ENCODE peak calls at places on chromosomes 2 and 18, in eight cellular contexts. U, V, W, D, T, H, K and R are unnamed samples.

GRCh38 chr2:212227755-212228154 is 310.8 kb downstream of the ERBB4 start:
- DNase-seq in U (no peak), V (peak; percentile 59), W (no peak), D (no peak), T (peak; percentile 3), H (peak; percentile 66), K (peak; percentile 86), R (no peak)

GRCh38 chr18:55268146-55268545 is 308.9 kb upstream of the CCDC68 start:
- DNase-seq in U (no peak), V (no peak), W (no peak), D (no peak), T (no peak), H (no peak), K (no peak), R (no peak)

GRCh38 chr2:1769703-1770422 is 25.5 kb upstream of the PXDN start:
- DNase-seq in U (peak; percentile 72), V (peak; percentile 75), W (peak; percentile 53), D (peak; percentile 12), T (no peak), H (peak; percentile 62), K (peak; percentile 58), R (no peak)

GRCh38 chr18:9808530-9809241 is 77.1 kb upstream of the TXNDC2 start:
- DNase-seq in U (peak; percentile 39), V (no peak), W (peak; percentile 81), D (no peak), T (no peak), H (peak; percentile 34), K (peak; percentile 52), R (no peak)

GRCh38 chr2:217695033-217695520 is 307.7 kb downstream of the TNS1 start:
- DNase-seq in U (peak; percentile 8), V (no peak), W (peak; percentile 14), D (no peak), T (peak; percentile 99), H (peak; percentile 84), K (peak; percentile 98), R (no peak)

GRCh38 chr2:112118148-112118547 is 20.0 kb upstream of the FBLN7 start:
- DNase-seq in U (no peak), V (no peak), W (no peak), D (no peak), T (no peak), H (no peak), K (no peak), R (no peak)

GRCh38 chr2:152523091-152523490 is 188.1 kb downstream of the FMNL2 start:
- DNase-seq in U (no peak), V (no peak), W (no peak), D (no peak), T (no peak), H (no peak), K (no peak), R (no peak)

GRCh38 chr2:230927711-230928341 is 2.8 kb upstream of the GPR55 start:
- DNase-seq in U (no peak), V (no peak), W (no peak), D (no peak), T (no peak), H (no peak), K (no peak), R (no peak)

GRCh38 chr18:76621782-76622495 is 126.9 kb upstream of the ZNF516 start:
- DNase-seq in U (no peak), V (no peak), W (peak; percentile 13), D (no peak), T (no peak), H (peak; percentile 65), K (peak; percentile 67), R (no peak)

GRCh38 chr2:36704475-36705150 is 8.1 kb downstream of the VIT start:
- DNase-seq in U (no peak), V (no peak), W (no peak), D (no peak), T (no peak), H (no peak), K (no peak), R (no peak)

GRCh38 chr2:180021850-180022249 is 14.8 kb upstream of the CWC22 start:
- DNase-seq in U (no peak), V (no peak), W (no peak), D (no peak), T (no peak), H (no peak), K (no peak), R (no peak)

GRCh38 chr2:172533687-172534086 is 22.2 kb upstream of the PDK1 start:
- DNase-seq in U (no peak), V (no peak), W (no peak), D (no peak), T (no peak), H (no peak), K (no peak), R (no peak)

GRCh38 chr2:196112408-196113039 is 43.9 kb upstream of the DNAH7 start:
- DNase-seq in U (peak; percentile 66), V (no peak), W (peak; percentile 74), D (no peak), T (no peak), H (peak; percentile 42), K (peak; percentile 80), R (no peak)

GRCh38 chr2:227491391-227491790 is 19.4 kb downstream of the AGFG1 start:
- DNase-seq in U (no peak), V (no peak), W (no peak), D (no peak), T (no peak), H (no peak), K (no peak), R (no peak)

GRCh38 chr2:168180483-168180882 is 66.9 kb downstream of the STK39 start:
- DNase-seq in U (no peak), V (no peak), W (no peak), D (no peak), T (no peak), H (no peak), K (no peak), R (no peak)

GRCh38 chr2:74502720-74503505 is 3.5 kb upstream of the LBX2 start:
- DNase-seq in U (peak; percentile 81), V (peak; percentile 84), W (peak; percentile 53), D (no peak), T (no peak), H (peak; percentile 60), K (peak; percentile 85), R (peak; percentile 30)

GRCh38 chr18:48027401-48027931 is 97.0 kb upstream of the SMAD2 start:
- DNase-seq in U (no peak), V (no peak), W (no peak), D (no peak), T (no peak), H (peak; percentile 41), K (no peak), R (no peak)

GRCh38 chr18:34928068-34928753 is 113.0 kb upstream of the MAPRE2 start:
- DNase-seq in U (no peak), V (no peak), W (no peak), D (no peak), T (no peak), H (no peak), K (no peak), R (no peak)

GRCh38 chr2:115443550-115444185 is 1001.2 kb downstream of the DPP10 start:
- DNase-seq in U (no peak), V (no peak), W (no peak), D (no peak), T (no peak), H (no peak), K (peak; percentile 71), R (no peak)

GRCh38 chr2:172667926-172668325 is 67.7 kb upstream of the RAPGEF4 start:
- DNase-seq in U (no peak), V (no peak), W (no peak), D (no peak), T (no peak), H (no peak), K (no peak), R (no peak)

GRCh38 chr2:218781691-218782528 is at the start of gene CYP27A1:
- DNase-seq in U (peak; percentile 56), V (peak; percentile 24), W (peak; percentile 54), D (no peak), T (no peak), H (no peak), K (peak; percentile 23), R (no peak)

GRCh38 chr2:97673187-97673914 is 3.8 kb downstream of the C2orf92 start:
- DNase-seq in U (no peak), V (no peak), W (no peak), D (no peak), T (no peak), H (no peak), K (no peak), R (no peak)

GRCh38 chr2:216916956-216917650 is 57.2 kb upstream of the TNP1 start:
- DNase-seq in U (no peak), V (no peak), W (no peak), D (no peak), T (no peak), H (no peak), K (no peak), R (no peak)

GRCh38 chr18:46431522-46432171 is 225.4 kb downstream of the LOXHD1 start:
- DNase-seq in U (no peak), V (no peak), W (no peak), D (no peak), T (no peak), H (no peak), K (no peak), R (no peak)

GRCh38 chr2:11121099-11121822 is 34.0 kb upstream of the SLC66A3 start:
- DNase-seq in U (no peak), V (no peak), W (no peak), D (no peak), T (no peak), H (no peak), K (no peak), R (no peak)

GRCh38 chr2:218257390-218257981 is 3.3 kb upstream of the GPBAR1 start:
- DNase-seq in U (peak; percentile 41), V (no peak), W (no peak), D (peak; percentile 71), T (no peak), H (no peak), K (no peak), R (peak; percentile 21)

GRCh38 chr18:37637451-37637850 is 71.9 kb upstream of the CELF4 start:
- DNase-seq in U (no peak), V (no peak), W (no peak), D (no peak), T (no peak), H (no peak), K (no peak), R (no peak)

GRCh38 chr2:188984680-188985079 is 10.5 kb downstream of the COL3A1 start:
- DNase-seq in U (no peak), V (peak; percentile 33), W (peak; percentile 22), D (no peak), T (peak; percentile 69), H (peak; percentile 40), K (peak; percentile 95), R (no peak)

GRCh38 chr2:60556998-60557955 is 3.8 kb upstream of the BCL11A start:
- DNase-seq in U (no peak), V (no peak), W (no peak), D (no peak), T (no peak), H (no peak), K (no peak), R (no peak)

GRCh38 chr2:204533629-204534370 is 11.5 kb upstream of the PARD3B start:
- DNase-seq in U (no peak), V (no peak), W (peak; percentile 36), D (no peak), T (peak; percentile 63), H (no peak), K (no peak), R (no peak)

GRCh38 chr18:8912348-8913057 is 190.0 kb upstream of the NDUFV2 start:
- DNase-seq in U (no peak), V (no peak), W (peak; percentile 74), D (no peak), T (no peak), H (no peak), K (no peak), R (no peak)

GRCh38 chr2:210086292-210086691 is 83.9 kb downstream of the RPE start:
- DNase-seq in U (peak; percentile 21), V (no peak), W (no peak), D (no peak), T (no peak), H (no peak), K (peak; percentile 16), R (no peak)

GRCh38 chr2:204012081-204012653 is 75.6 kb downstream of the ICOS start:
- DNase-seq in U (no peak), V (peak; percentile 46), W (no peak), D (no peak), T (no peak), H (no peak), K (no peak), R (no peak)

GRCh38 chr2:30252723-30253688 is 21.7 kb downstream of the LBH start:
- DNase-seq in U (no peak), V (peak; percentile 71), W (peak; percentile 42), D (no peak), T (peak; percentile 40), H (peak; percentile 74), K (peak; percentile 98), R (peak; percentile 33)